ENCODE peak calls at places on chromosomes 1 and 21, in seven cellular contexts. N is bronchial epithelial cell, S is choroid plexus epithelial cell, W is foreskin fibroblast, H is HFFc6, C is GM20000, Z is omental fat pad. B is an unnamed sample.

GRCh38 chr1:162605225-162605927 is 26.9 kb upstream of the DDR2 start:
- DNase-seq in H (peak), N (peak), C (no peak), W (peak), S (peak), Z (no peak), B (no peak)

GRCh38 chr1:209743145-209743482 is 12.7 kb upstream of the TRAF3IP3 start:
- DNase-seq in Z (no peak), N (peak), W (peak), S (peak), H (peak), C (no peak), B (no peak)

GRCh38 chr1:201126832-201127754 is at the start of gene ASCL5:
- DNase-seq in S (no peak), H (no peak), N (peak), W (no peak), C (no peak), Z (no peak), B (no peak)

GRCh38 chr1:229871078-229871676 is 195.9 kb upstream of the GALNT2 start:
- DNase-seq in H (no peak), C (no peak), W (no peak), Z (no peak), N (no peak), S (no peak), B (no peak)

GRCh38 chr1:21913763-21914162 is 23.3 kb downstream of the HSPG2 start:
- DNase-seq in W (no peak), Z (no peak), N (no peak), H (no peak), C (no peak), S (no peak), B (no peak)

GRCh38 chr1:199422206-199422605 is 605.3 kb upstream of the NR5A2 start:
- DNase-seq in S (peak), Z (no peak), W (peak), H (peak), C (no peak), N (peak), B (no peak)

GRCh38 chr1:212981025-212981495 is 30.7 kb downstream of the VASH2 start:
- DNase-seq in Z (no peak), H (no peak), C (no peak), W (no peak), S (no peak), N (peak), B (no peak)

GRCh38 chr21:26842976-26843911 is 2.0 kb downstream of the ADAMTS1 start:
- DNase-seq in H (peak), S (peak), N (peak), C (no peak), Z (peak), W (peak), B (peak)

GRCh38 chr1:160284220-160284781 is 632 bp downstream of the PEX19 start:
- DNase-seq in W (peak), H (peak), S (peak), N (peak), Z (peak), C (no peak), B (no peak)

GRCh38 chr21:45910548-45911221 is 70.9 kb upstream of the COL6A1 start:
- DNase-seq in C (no peak), W (no peak), S (no peak), N (no peak), H (no peak), Z (no peak), B (no peak)

GRCh38 chr1:211978596-211978995 is 56.8 kb downstream of the INTS7 start:
- DNase-seq in S (no peak), H (no peak), N (no peak), W (no peak), C (no peak), Z (no peak), B (no peak)

GRCh38 chr1:15748690-15749398 is 6.5 kb downstream of the TMEM82 start:
- DNase-seq in N (no peak), C (no peak), W (no peak), Z (no peak), H (no peak), S (no peak), B (no peak)

GRCh38 chr1:168421399-168422004 is 122.3 kb downstream of the XCL2 start:
- DNase-seq in N (no peak), S (no peak), Z (no peak), C (no peak), H (no peak), W (no peak), B (no peak)

GRCh38 chr1:34529935-34530859 is 224.7 kb upstream of the GJB5 start:
- DNase-seq in S (no peak), Z (no peak), N (no peak), W (no peak), C (peak), H (no peak), B (peak)

GRCh38 chr1:20361805-20362381 is 71.2 kb downstream of the VWA5B1 start:
- DNase-seq in N (peak), W (peak), C (no peak), Z (peak), H (peak), S (peak), B (peak)

GRCh38 chr1:40404670-40405462 is 31.3 kb downstream of the SMAP2 start:
- DNase-seq in W (peak), H (peak), Z (no peak), S (peak), C (no peak), N (peak), B (peak)

GRCh38 chr1:229844675-229845074 is 218.6 kb downstream of the URB2 start:
- DNase-seq in H (no peak), Z (no peak), S (no peak), N (no peak), C (no peak), W (no peak), B (no peak)

GRCh38 chr1:62590255-62590969 is 6.9 kb upstream of the ANGPTL3 start:
- DNase-seq in N (no peak), C (no peak), W (no peak), H (no peak), Z (no peak), S (no peak), B (no peak)

GRCh38 chr1:151993734-151994496 is at the start of gene S100A10:
- DNase-seq in S (peak), H (peak), C (peak), N (peak), Z (no peak), W (peak), B (peak)

GRCh38 chr1:101474039-101474665 is 237.3 kb downstream of the S1PR1 start:
- DNase-seq in H (no peak), S (peak), Z (no peak), C (peak), N (peak), W (no peak), B (no peak)

GRCh38 chr1:55043011-55043410 is 3.7 kb downstream of the PCSK9 start:
- DNase-seq in N (peak), H (no peak), W (no peak), C (no peak), Z (no peak), S (no peak), B (no peak)

GRCh38 chr1:40630488-40631223 is 34.8 kb downstream of the RIMS3 start:
- DNase-seq in Z (no peak), S (peak), H (no peak), C (no peak), N (peak), W (no peak), B (peak)

GRCh38 chr1:6360517-6360916 is 33.0 kb downstream of the ACOT7 start:
- DNase-seq in H (no peak), N (no peak), Z (no peak), W (no peak), S (no peak), C (no peak), B (no peak)

GRCh38 chr1:41933106-41933505 is 14.4 kb upstream of the HIVEP3 start:
- DNase-seq in Z (no peak), C (no peak), S (no peak), H (no peak), N (no peak), W (no peak), B (no peak)

GRCh38 chr1:153944005-153944821 is 2.3 kb downstream of the DENND4B start:
- DNase-seq in C (no peak), W (no peak), S (no peak), H (no peak), N (no peak), Z (no peak), B (no peak)

GRCh38 chr1:161285113-161285512 is 24.7 kb downstream of the MPZ start:
- DNase-seq in Z (no peak), C (no peak), N (no peak), H (no peak), S (no peak), W (no peak), B (no peak)

GRCh38 chr1:227323164-227323955 is 5.1 kb upstream of the CDC42BPA start:
- DNase-seq in Z (no peak), W (no peak), C (no peak), N (peak), H (no peak), S (no peak), B (no peak)

GRCh38 chr1:21703318-21703963 is 34.3 kb upstream of the RAP1GAP start:
- DNase-seq in C (peak), N (peak), H (peak), W (peak), S (peak), Z (no peak), B (no peak)

GRCh38 chr1:110196917-110197782 is 13.0 kb upstream of the KCNC4 start:
- DNase-seq in Z (no peak), H (peak), C (peak), W (no peak), S (peak), N (peak), B (peak)

GRCh38 chr1:165632491-165632890 is 1.5 kb downstream of the MGST3 start:
- DNase-seq in H (no peak), S (no peak), C (no peak), N (no peak), W (no peak), Z (no peak), B (no peak)

GRCh38 chr1:161367684-161368398 is at the start of gene CFAP126:
- DNase-seq in W (peak), S (peak), H (peak), Z (no peak), N (peak), C (peak), B (peak)

DNA sequence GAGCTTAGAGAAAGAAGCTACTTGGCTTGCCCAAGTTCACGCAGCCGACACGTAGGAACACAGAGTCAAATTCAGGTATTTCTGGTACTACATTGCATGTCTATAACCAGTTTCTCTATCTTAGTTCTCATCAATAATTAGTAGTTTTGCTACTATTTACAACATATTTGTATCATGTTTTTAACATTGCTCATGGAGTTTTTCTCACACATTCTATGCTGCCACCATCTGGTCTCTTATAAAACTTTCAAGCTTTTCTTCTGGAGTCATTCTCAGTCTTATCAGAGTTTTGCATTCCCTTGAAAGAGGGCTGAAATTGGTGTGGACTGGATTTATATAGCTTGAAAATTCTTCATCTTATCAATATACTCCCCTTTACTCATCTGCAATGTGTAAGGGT is 118.8 kb upstream of the PALMD start:
- DNase-seq in W (no peak), S (peak), H (no peak), C (no peak), N (peak), Z (no peak), B (no peak)
- TF ChIP-seq CTCF in W (peak), S (peak), H (peak), C (no peak), N (peak), Z (no peak), B (no peak)

DNA sequence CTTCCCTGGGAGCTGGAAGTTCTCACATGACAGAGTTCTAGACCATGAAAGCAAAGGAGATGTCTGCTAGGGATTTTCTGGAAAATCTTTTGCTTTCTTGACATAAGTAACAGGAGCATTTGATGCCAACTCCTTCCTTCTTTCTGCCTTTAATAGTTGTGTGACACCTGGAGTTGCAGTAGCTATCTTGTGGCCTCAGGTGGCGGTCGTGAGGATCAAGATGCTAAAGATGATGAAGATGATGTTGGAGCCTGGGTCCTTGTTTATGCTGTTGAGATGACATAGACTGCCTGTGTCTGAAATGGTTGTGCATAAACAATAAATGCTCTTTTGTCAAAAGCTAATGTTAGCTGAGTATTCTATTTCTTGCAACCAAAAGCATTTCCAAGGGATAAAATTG is 32.7 kb upstream of the KIRREL1 start:
- DNase-seq in H (no peak), W (no peak), N (no peak), Z (no peak), C (no peak), S (no peak), B (no peak)
- TF ChIP-seq CTCF in H (no peak), W (no peak), N (no peak), Z (no peak), C (no peak), S (no peak), B (no peak)

GRCh38 chr1:1228596-1229321 is 3.0 kb downstream of the SDF4 start:
- DNase-seq in S (no peak), W (no peak), H (no peak), N (no peak), C (no peak), Z (no peak), B (no peak)

GRCh38 chr1:1232224-1232800 is at the start of gene B3GALT6:
- DNase-seq in C (no peak), W (no peak), N (no peak), S (no peak), H (no peak), Z (no peak), B (no peak)

GRCh38 chr1:1229770-1230169 is 2.0 kb downstream of the SDF4 start:
- DNase-seq in W (no peak), N (no peak), S (no peak), H (no peak), C (no peak), Z (no peak), B (no peak)

GRCh38 chr1:1231400-1232223 is at the start of gene SDF4:
- DNase-seq in H (peak), C (peak), N (peak), W (peak), S (peak), Z (peak), B (peak)

GRCh38 chr1:1230656-1231399 is 973 bp downstream of the SDF4 start:
- DNase-seq in S (peak), Z (no peak), N (peak), H (peak), W (peak), C (no peak), B (no peak)
- TF ChIP-seq CTCF in S (peak), Z (no peak), N (peak), H (peak), W (peak), C (no peak), B (no peak)

DNA sequence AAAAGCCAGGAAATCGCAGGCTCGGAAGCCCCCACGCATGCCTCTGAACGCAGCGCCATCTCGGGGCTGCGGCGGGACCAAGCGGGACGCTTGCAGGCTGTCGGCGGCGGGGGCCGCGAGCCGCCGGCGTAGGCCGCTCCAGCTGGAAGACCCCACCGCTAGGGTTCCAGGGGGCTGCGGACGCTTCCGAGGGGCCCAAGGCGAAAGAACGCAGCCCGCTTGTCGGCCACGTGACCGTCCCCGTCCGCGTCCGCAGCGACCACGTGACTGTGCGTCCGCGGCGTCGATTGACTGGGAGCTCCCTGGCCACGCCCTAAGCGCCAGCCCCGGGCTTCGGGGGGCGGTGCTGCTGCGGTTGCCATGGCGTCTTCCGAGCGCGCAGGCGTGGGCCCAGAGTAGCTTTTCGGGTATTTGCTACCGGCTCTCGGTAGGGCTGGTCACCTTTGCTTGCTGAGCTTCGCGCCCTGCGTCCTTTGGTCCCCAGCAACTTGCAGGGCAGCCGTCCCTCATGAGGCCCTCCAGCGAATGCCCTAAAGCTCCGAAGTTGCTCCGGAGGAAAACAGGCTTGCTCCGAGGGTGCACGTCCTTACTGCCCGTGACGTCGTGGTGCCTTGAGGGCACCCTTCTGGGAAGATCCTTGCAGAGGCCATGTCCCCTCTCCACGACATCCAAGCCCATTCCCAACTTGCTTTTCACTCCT is 197.2 kb downstream of the DYRK1A start:
- DNase-seq in W (peak), Z (peak), H (peak), N (peak), C (peak), S (peak), B (no peak)
- TF ChIP-seq CTCF in W (peak), Z (no peak), H (peak), N (peak), C (no peak), S (peak), B (no peak)

DNA sequence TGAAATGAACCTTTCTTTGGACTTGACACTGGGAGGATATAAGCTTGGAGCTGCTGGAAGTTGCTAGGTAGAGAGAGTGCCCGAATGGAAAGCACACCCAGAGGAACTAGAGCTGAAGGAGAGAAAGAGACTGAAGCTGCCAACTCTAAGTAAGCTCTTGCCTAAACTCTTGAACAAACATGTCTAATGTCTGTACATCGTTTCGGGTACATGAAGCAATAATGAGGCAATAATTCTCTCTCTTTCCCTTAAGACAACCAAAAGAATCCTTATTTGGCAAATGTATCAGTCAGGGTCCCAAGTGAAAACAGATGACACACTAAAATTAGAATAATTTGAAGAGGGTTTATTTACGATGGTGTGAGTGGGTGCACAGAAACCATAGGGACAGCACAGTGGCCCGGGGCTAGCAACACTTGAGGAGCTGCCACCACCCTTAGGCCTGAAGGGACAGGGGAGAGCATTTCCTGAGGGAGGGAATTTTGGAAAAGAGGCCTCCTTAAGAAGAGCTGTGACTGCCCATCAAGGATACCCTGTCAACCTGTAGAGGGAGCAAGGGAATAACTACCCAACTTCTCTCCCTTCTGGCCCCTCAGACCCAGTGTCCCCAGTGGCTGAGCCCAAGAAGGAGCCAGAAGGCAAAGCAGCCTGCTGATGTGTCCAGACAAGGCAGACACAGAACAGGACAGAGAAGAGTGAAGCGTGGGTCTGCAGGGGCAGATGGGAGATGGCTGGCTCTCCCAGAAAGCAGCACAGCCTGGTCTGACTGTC is 36.1 kb upstream of the KHDRBS1 start:
- DNase-seq in C (no peak), S (peak), W (peak), N (peak), H (peak), Z (no peak), B (no peak)
- TF ChIP-seq CTCF in C (no peak), S (peak), W (peak), N (peak), H (peak), Z (no peak), B (no peak)

DNA sequence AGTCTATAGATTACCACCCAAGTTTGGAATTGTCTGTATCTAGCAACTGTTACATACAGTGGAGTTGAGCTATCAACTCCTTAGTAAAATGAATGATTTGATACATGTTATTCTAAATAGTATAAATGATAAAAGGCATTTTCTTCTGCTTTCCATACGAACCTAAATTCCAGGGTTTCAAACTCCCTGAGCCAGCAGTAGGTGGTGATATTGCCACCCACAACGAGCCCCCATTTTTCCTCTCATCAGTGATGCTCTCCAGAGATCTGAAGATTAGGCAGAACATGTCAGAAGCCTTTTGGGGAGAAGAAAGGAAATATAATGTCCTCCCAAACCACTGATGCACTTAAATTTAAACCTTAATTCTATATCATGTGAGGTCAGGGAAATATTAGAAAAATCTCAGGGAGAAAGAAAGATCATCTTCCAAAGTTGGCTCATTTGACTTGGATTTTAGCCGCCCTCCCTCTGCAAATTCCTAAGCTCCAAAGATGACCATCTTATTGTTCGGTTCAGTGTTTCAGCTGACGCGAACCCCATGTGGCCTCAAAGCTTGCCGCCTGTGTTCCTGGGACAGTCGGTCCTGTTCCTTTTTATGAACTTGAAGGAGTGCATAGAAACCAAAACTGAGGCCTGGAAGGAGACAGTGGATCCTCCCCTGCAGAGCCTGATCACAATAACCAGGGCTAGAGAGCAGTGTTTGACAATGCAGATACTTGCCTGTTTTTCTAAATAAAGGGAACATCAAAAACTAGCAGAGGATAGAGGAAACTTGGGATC is 2.3 kb downstream of the EVA1C start:
- DNase-seq in S (peak), Z (no peak), N (peak), W (peak), C (no peak), H (peak), B (no peak)
- TF ChIP-seq CTCF in S (peak), Z (no peak), N (peak), W (peak), C (no peak), H (peak), B (no peak)

GRCh38 chr21:39854572-39854971 is 12.7 kb upstream of the PCP4 start:
- DNase-seq in N (no peak), S (no peak), C (no peak), W (no peak), Z (no peak), H (no peak), B (no peak)
- TF ChIP-seq CTCF in N (no peak), S (no peak), C (no peak), W (no peak), Z (no peak), H (peak), B (no peak)

B was measured in nephron progenitor cell.